ENCODE peak calls at places on chromosomes 2 and 18, in seven cellular contexts. Y is ACHN, L is HFF-Myc, G is HCT116, Q is COR-L47, V is fibroblast of pulmonary artery, A is smooth muscle cell of the brain vasculature. D is an unnamed sample.
A peak's percentile ranks its signal among the peaks of the same experiment; 100 is the strongest.

GRCh38 chr2:226664140-226664539 is 135.5 kb downstream of the IRS1 start:
- DNase-seq in Q (no peak), Y (no peak), A (no peak), V (no peak), G (no peak), L (no peak), D (no peak)

GRCh38 chr2:239691720-239692119 is 290.9 kb upstream of the HDAC4 start:
- DNase-seq in Q (no peak), L (no peak), V (no peak), Y (no peak), A (no peak), G (no peak), D (no peak)

GRCh38 chr2:215354771-215355695 is 43.2 kb downstream of the ATIC start:
- DNase-seq in Q (no peak), L (no peak), V (peak; percentile 74), G (no peak), A (no peak), Y (no peak), D (peak; percentile 63)

GRCh38 chr2:199798881-199799580 is 52.0 kb downstream of the FTCDNL1 start:
- DNase-seq in Y (no peak), Q (peak; percentile 3), G (no peak), L (no peak), V (peak; percentile 38), A (no peak), D (no peak)

GRCh38 chr2:43841949-43842865 is 3.4 kb downstream of the ABCG8 start:
- DNase-seq in Y (no peak), V (no peak), A (no peak), L (no peak), Q (no peak), G (no peak), D (no peak)

GRCh38 chr18:44507729-44508325 is 172.9 kb upstream of the SETBP1 start:
- DNase-seq in Q (no peak), L (no peak), G (no peak), V (peak; percentile 78), A (no peak), Y (no peak), D (no peak)

GRCh38 chr18:65601775-65602174 is 149.0 kb upstream of the CDH7 start:
- DNase-seq in L (no peak), A (no peak), Y (no peak), V (no peak), Q (no peak), G (no peak), D (no peak)

GRCh38 chr2:181762848-181763247 is 82.5 kb upstream of the NEUROD1 start:
- DNase-seq in Y (no peak), Q (no peak), L (no peak), V (no peak), G (no peak), A (no peak), D (no peak)

GRCh38 chr2:102442967-102443828 is 20.2 kb downstream of the IL18RAP start:
- DNase-seq in Y (peak; percentile 41), A (no peak), L (no peak), V (peak; percentile 65), Q (no peak), G (peak; percentile 18), D (no peak)

GRCh38 chr2:120919771-120920437 is 184.2 kb downstream of the GLI2 start:
- DNase-seq in L (no peak), V (peak; percentile 67), G (no peak), A (no peak), Q (no peak), Y (no peak), D (peak; percentile 27)

GRCh38 chr18:79525556-79526467 is 130.1 kb downstream of the NFATC1 start:
- DNase-seq in Y (no peak), G (no peak), Q (peak; percentile 17), L (no peak), A (no peak), V (peak; percentile 41), D (no peak)

GRCh38 chr2:104836253-104836652 is 17.7 kb upstream of the POU3F3 start:
- DNase-seq in Y (no peak), L (no peak), Q (no peak), G (no peak), V (no peak), A (no peak), D (no peak)

GRCh38 chr2:72824224-72824842 is 1.5 kb downstream of the EXOC6B start:
- DNase-seq in Y (peak; percentile 34), L (no peak), G (peak; percentile 47), A (no peak), Q (no peak), V (peak; percentile 53), D (no peak)

GRCh38 chr18:77366725-77367641 is 117.3 kb downstream of the GALR1 start:
- DNase-seq in Y (peak; percentile 35), G (no peak), A (no peak), Q (peak; percentile 97), L (no peak), V (no peak), D (no peak)

GRCh38 chr2:101693991-101694588 is 3.4 kb upstream of the MAP4K4 start:
- DNase-seq in Y (no peak), Q (no peak), L (no peak), V (no peak), A (no peak), G (no peak), D (no peak)

GRCh38 chr2:38672445-38673364 is 6.8 kb downstream of the GALM start:
- DNase-seq in Q (no peak), G (no peak), L (no peak), V (no peak), Y (no peak), A (no peak), D (no peak)

GRCh38 chr18:42048150-42048549 is 93.1 kb downstream of the PIK3C3 start:
- DNase-seq in G (no peak), L (peak; percentile 59), Y (peak; percentile 68), A (peak; percentile 20), Q (no peak), V (peak; percentile 87), D (peak; percentile 55)

GRCh38 chr2:156005999-156006712 is 326.4 kb downstream of the NR4A2 start:
- DNase-seq in A (no peak), G (no peak), L (no peak), V (no peak), Y (peak; percentile 19), Q (no peak), D (no peak)

GRCh38 chr2:99772766-99773331 is 283.0 kb upstream of the REV1 start:
- DNase-seq in V (no peak), G (no peak), A (no peak), L (no peak), Q (no peak), Y (no peak), D (no peak)

GRCh38 chr2:142825861-142826260 is 51.6 kb upstream of the KYNU start:
- DNase-seq in L (no peak), Y (no peak), G (no peak), A (no peak), V (peak; percentile 18), Q (no peak), D (no peak)

GRCh38 chr18:58808349-58808748 is 56.3 kb upstream of the ZNF532 start:
- DNase-seq in A (no peak), Y (no peak), V (no peak), G (no peak), Q (no peak), L (no peak), D (no peak)

GRCh38 chr2:42052702-42053481 is 5.1 kb downstream of the PKDCC start:
- DNase-seq in Y (no peak), V (peak; percentile 88), L (no peak), G (no peak), A (no peak), Q (no peak), D (peak; percentile 43)

GRCh38 chr2:153819501-153819900 is 52.2 kb upstream of the GALNT13 start:
- DNase-seq in V (no peak), Q (peak; percentile 1), A (no peak), G (no peak), L (no peak), Y (no peak), D (no peak)

GRCh38 chr2:10830203-10830602 is 17.6 kb upstream of the PDIA6 start:
- DNase-seq in A (no peak), L (no peak), V (no peak), Y (no peak), Q (no peak), G (no peak), D (no peak)

GRCh38 chr2:168210898-168211570 is 36.4 kb downstream of the STK39 start:
- DNase-seq in Y (peak; percentile 95), Q (no peak), L (peak; percentile 69), V (peak; percentile 88), A (no peak), G (peak; percentile 94), D (peak; percentile 65)

GRCh38 chr18:62596145-62597005 is 73.5 kb downstream of the ZCCHC2 start:
- DNase-seq in G (no peak), Q (no peak), A (no peak), Y (no peak), V (peak; percentile 3), L (no peak), D (no peak)

GRCh38 chr18:41864216-41864615 is 90.8 kb upstream of the PIK3C3 start:
- DNase-seq in Q (no peak), G (no peak), L (no peak), Y (no peak), A (no peak), V (no peak), D (no peak)

GRCh38 chr18:74478876-74479275 is 17.3 kb upstream of the CNDP2 start:
- DNase-seq in A (no peak), V (no peak), Q (no peak), G (no peak), L (no peak), Y (no peak), D (no peak)

GRCh38 chr2:160918909-160919503 is 241.2 kb upstream of the TANK start:
- DNase-seq in A (no peak), Q (peak; percentile 41), G (peak; percentile 21), Y (peak; percentile 56), L (no peak), V (peak; percentile 83), D (no peak)

GRCh38 chr2:45134014-45134413 is 124.8 kb upstream of the SIX2 start:
- DNase-seq in Q (no peak), L (no peak), A (no peak), V (peak; percentile 21), Y (no peak), G (no peak), D (no peak)

GRCh38 chr2:157898591-157898996 is 22.5 kb upstream of the ACVR1 start:
- DNase-seq in Y (peak; percentile 58), L (peak; percentile 85), Q (no peak), G (peak; percentile 56), A (peak; percentile 36), V (peak; percentile 84), D (peak; percentile 77)

GRCh38 chr2:125652260-125652659 is 1003.7 kb upstream of the GYPC start:
- DNase-seq in L (no peak), G (no peak), Y (no peak), Q (no peak), V (no peak), A (no peak), D (no peak)